ENCODE peak calls at places on chromosome 10, in five cellular contexts. M is stimulated activated CD4-positive, alpha-beta T cell treated with anti-CD3 and anti-CD28 coated beads, Interleukin-1b, Interleukin-23, amount 100 ng/mL, for 1 hour; J is amniotic stem cell; Y is uterus; G is NCI-H187 treated with DMSO at 0.1 percent for 48 hours. R is an unnamed sample.

GRCh38 chr10:124864421-124865193 is 63.0 kb downstream of the ABRAXAS2 start:
- DNase-seq in G (no peak), M (no peak), Y (no peak), J (no peak), R (no peak)

GRCh38 chr10:31700222-31700621 is 228.4 kb downstream of the ARHGAP12 start:
- DNase-seq in Y (no peak), J (no peak), M (no peak), G (no peak), R (peak)

GRCh38 chr10:131621784-131622624 is 278.8 kb upstream of the PPP2R2D start:
- DNase-seq in G (no peak), J (no peak), Y (no peak), M (no peak), R (no peak)

GRCh38 chr10:27225011-27225590 is 15.5 kb downstream of the ACBD5 start:
- DNase-seq in J (no peak), G (no peak), Y (no peak), M (no peak), R (no peak)

GRCh38 chr10:239109-239508 is 103.9 kb downstream of the ZMYND11 start:
- DNase-seq in G (no peak), Y (no peak), M (no peak), J (no peak), R (no peak)

GRCh38 chr10:47257396-47258120 is 42.4 kb upstream of the GDF10 start:
- DNase-seq in Y (no peak), M (no peak), G (no peak), J (no peak), R (peak)

GRCh38 chr10:110529596-110530011 is 31.9 kb downstream of the DUSP5 start:
- DNase-seq in J (no peak), M (no peak), Y (no peak), G (no peak), R (no peak)

GRCh38 chr10:132958886-132959295 is 16.5 kb upstream of the CFAP46 start:
- DNase-seq in J (no peak), M (no peak), Y (no peak), G (no peak), R (no peak)

GRCh38 chr10:88288621-88289059 is 294.5 kb downstream of the RNLS start:
- DNase-seq in Y (no peak), G (no peak), J (no peak), M (no peak), R (no peak)

GRCh38 chr10:6461961-6462360 is 118.1 kb downstream of the PRKCQ start:
- DNase-seq in J (no peak), G (no peak), Y (no peak), M (no peak), R (no peak)

GRCh38 chr10:8055420-8056349 is 1.2 kb downstream of the GATA3 start:
- DNase-seq in Y (no peak), M (no peak), J (no peak), G (no peak), R (no peak)

GRCh38 chr10:114430688-114431413 is 26.5 kb upstream of the AFAP1L2 start:
- DNase-seq in G (no peak), M (no peak), J (no peak), Y (no peak), R (no peak)

GRCh38 chr10:69731184-69731583 is 70.5 kb upstream of the COL13A1 start:
- DNase-seq in M (no peak), Y (no peak), J (no peak), G (no peak), R (no peak)

GRCh38 chr10:124145109-124145860 is 51.9 kb upstream of the CHST15 start:
- DNase-seq in J (no peak), Y (no peak), G (no peak), M (no peak), R (no peak)

R was measured in pulmonary artery endothelial cell.